ENCODE peak calls at places on chromosomes 11 and 22, in seven cellular contexts. P is ACHN; E is H54; H is BJ; X is activated naive CD8-positive, alpha-beta T cell treated with anti-CD3 and anti-CD28 coated beads, Interleukin-2, amount 50 U/mL, for 16 hours; J is effector CD8-positive, alpha-beta T cell; N is stimulated activated CD4-positive, alpha-beta T cell treated with anti-CD3 and anti-CD28 coated beads, TNF-alpha, amount 100 ng/mL, for 24 hours. V is an unnamed sample.

GRCh38 chr22:41976070-41976901 is 7.0 kb downstream of the SEPTIN3 start:
- DNase-seq in N (no peak), J (no peak), X (no peak), E (no peak), H (no peak), P (no peak), V (peak)

GRCh38 chr22:49969751-49970527 is 9.4 kb downstream of the PIM3 start:
- DNase-seq in X (no peak), H (no peak), P (no peak), J (no peak), E (no peak), N (no peak), V (no peak)

GRCh38 chr22:46742576-46743221 is 4.6 kb upstream of the CERK start:
- DNase-seq in J (no peak), N (no peak), X (no peak), P (no peak), H (no peak), E (no peak), V (peak)

GRCh38 chr11:64766881-64767280 is 7.1 kb upstream of the PYGM start:
- DNase-seq in N (no peak), P (no peak), H (no peak), E (no peak), J (no peak), X (no peak), V (peak)

GRCh38 chr11:113675565-113675964 is 30.5 kb downstream of the TMPRSS5 start:
- DNase-seq in N (no peak), J (no peak), E (no peak), X (no peak), P (no peak), H (no peak), V (no peak)

GRCh38 chr22:23655891-23656475 is 23.9 kb upstream of the DRICH1 start:
- DNase-seq in E (no peak), H (no peak), X (no peak), P (no peak), J (no peak), N (no peak), V (no peak)

GRCh38 chr11:116066777-116067176 is 562.6 kb upstream of the CADM1 start:
- DNase-seq in J (no peak), N (no peak), E (no peak), P (no peak), H (no peak), X (no peak), V (no peak)

GRCh38 chr11:69659591-69659990 is 15.6 kb downstream of the LTO1 start:
- DNase-seq in X (no peak), H (no peak), N (no peak), J (no peak), E (no peak), P (no peak), V (peak)

GRCh38 chr22:44753189-44754042 is 1.0 kb downstream of the ARHGAP8 start:
- DNase-seq in H (no peak), X (no peak), N (no peak), J (no peak), E (no peak), P (no peak), V (peak)

GRCh38 chr11:94897330-94897768 is 76.0 kb downstream of the CWC15 start:
- DNase-seq in H (no peak), J (no peak), P (peak), X (no peak), E (no peak), N (peak), V (peak)

GRCh38 chr11:92751594-92751993 is 217.9 kb upstream of the MTNR1B start:
- DNase-seq in H (no peak), N (no peak), P (no peak), E (no peak), J (no peak), X (no peak), V (no peak)

GRCh38 chr11:129639300-129639699 is 176.3 kb upstream of the TMEM45B start:
- DNase-seq in J (no peak), X (no peak), H (peak), E (no peak), P (peak), N (no peak), V (no peak)